ENCODE peak calls at places on chromosomes 4 and X, in ten cellular contexts. One of them, this sample, is unnamed.

GRCh38 chr4:142901166-142901662 is 55.1 kb upstream of the INPP4B start:
- DNase-seq in left lung: no peak
- DNase-seq in mesenteric fat pad: no peak
- DNase-seq in neural crest cell: no peak
- DNase-seq in HT1080: peak; percentile 62
- DNase-seq in fibroblast of pulmonary artery: no peak
- DNase-seq in A549: no peak
- DNase-seq in stimulated activated CD4-positive, alpha-beta T cell treated with anti-CD3 and anti-CD28 coated beads, TNF-alpha, amount 100 ng/mL, for 48 hours: no peak
- DNase-seq in IMR-90: peak; percentile 43
- DNase-seq in activated CD4-positive, alpha-beta T cell treated with anti-CD3 and anti-CD28 coated beads for 1 hour: no peak
- DNase-seq in this sample: peak; percentile 52

GRCh38 chr4:159547645-159548308 is 444.9 kb downstream of the RAPGEF2 start:
- DNase-seq in left lung: no peak
- DNase-seq in mesenteric fat pad: no peak
- DNase-seq in neural crest cell: no peak
- DNase-seq in HT1080: peak; percentile 61
- DNase-seq in fibroblast of pulmonary artery: peak; percentile 13
- DNase-seq in A549: no peak
- DNase-seq in stimulated activated CD4-positive, alpha-beta T cell treated with anti-CD3 and anti-CD28 coated beads, TNF-alpha, amount 100 ng/mL, for 48 hours: no peak
- DNase-seq in IMR-90: no peak
- DNase-seq in activated CD4-positive, alpha-beta T cell treated with anti-CD3 and anti-CD28 coated beads for 1 hour: no peak
- DNase-seq in this sample: peak; percentile 50

GRCh38 chr4:110622841-110623709 is at the start of gene PITX2:
- DNase-seq in left lung: peak; percentile 82
- DNase-seq in mesenteric fat pad: no peak
- DNase-seq in neural crest cell: peak; percentile 92
- DNase-seq in HT1080: peak; percentile 99
- DNase-seq in fibroblast of pulmonary artery: peak; percentile 93
- DNase-seq in A549: no peak
- DNase-seq in stimulated activated CD4-positive, alpha-beta T cell treated with anti-CD3 and anti-CD28 coated beads, TNF-alpha, amount 100 ng/mL, for 48 hours: peak; percentile 53
- DNase-seq in IMR-90: peak; percentile 95
- DNase-seq in activated CD4-positive, alpha-beta T cell treated with anti-CD3 and anti-CD28 coated beads for 1 hour: no peak
- DNase-seq in this sample: no peak

GRCh38 chr4:39528056-39528465 is 822 bp upstream of the UGDH start:
- DNase-seq in left lung: no peak
- DNase-seq in mesenteric fat pad: no peak
- DNase-seq in neural crest cell: no peak
- DNase-seq in HT1080: no peak
- DNase-seq in fibroblast of pulmonary artery: peak; percentile 75
- DNase-seq in A549: no peak
- DNase-seq in stimulated activated CD4-positive, alpha-beta T cell treated with anti-CD3 and anti-CD28 coated beads, TNF-alpha, amount 100 ng/mL, for 48 hours: no peak
- DNase-seq in IMR-90: peak; percentile 82
- DNase-seq in activated CD4-positive, alpha-beta T cell treated with anti-CD3 and anti-CD28 coated beads for 1 hour: no peak
- DNase-seq in this sample: peak; percentile 84

GRCh38 chr4:8274772-8275241 is 5.3 kb downstream of the HTRA3 start:
- DNase-seq in left lung: peak; percentile 79
- DNase-seq in mesenteric fat pad: no peak
- DNase-seq in neural crest cell: peak; percentile 30
- DNase-seq in HT1080: peak; percentile 33
- DNase-seq in fibroblast of pulmonary artery: peak; percentile 95
- DNase-seq in A549: no peak
- DNase-seq in stimulated activated CD4-positive, alpha-beta T cell treated with anti-CD3 and anti-CD28 coated beads, TNF-alpha, amount 100 ng/mL, for 48 hours: no peak
- DNase-seq in IMR-90: peak; percentile 93
- DNase-seq in activated CD4-positive, alpha-beta T cell treated with anti-CD3 and anti-CD28 coated beads for 1 hour: no peak
- DNase-seq in this sample: peak; percentile 61

GRCh38 chr4:158895797-158896442 is 127.1 kb downstream of the FNIP2 start:
- DNase-seq in left lung: no peak
- DNase-seq in mesenteric fat pad: no peak
- DNase-seq in neural crest cell: no peak
- DNase-seq in HT1080: no peak
- DNase-seq in fibroblast of pulmonary artery: peak; percentile 53
- DNase-seq in A549: peak; percentile 23
- DNase-seq in stimulated activated CD4-positive, alpha-beta T cell treated with anti-CD3 and anti-CD28 coated beads, TNF-alpha, amount 100 ng/mL, for 48 hours: no peak
- DNase-seq in IMR-90: peak; percentile 46
- DNase-seq in activated CD4-positive, alpha-beta T cell treated with anti-CD3 and anti-CD28 coated beads for 1 hour: no peak
- DNase-seq in this sample: peak; percentile 22

GRCh38 chr4:83115000-83115399 is 471 bp upstream of the PLAC8 start:
- DNase-seq in left lung: no peak
- DNase-seq in mesenteric fat pad: no peak
- DNase-seq in neural crest cell: no peak
- DNase-seq in HT1080: peak; percentile 25
- DNase-seq in fibroblast of pulmonary artery: peak; percentile 47
- DNase-seq in A549: no peak
- DNase-seq in stimulated activated CD4-positive, alpha-beta T cell treated with anti-CD3 and anti-CD28 coated beads, TNF-alpha, amount 100 ng/mL, for 48 hours: no peak
- DNase-seq in IMR-90: peak; percentile 59
- DNase-seq in activated CD4-positive, alpha-beta T cell treated with anti-CD3 and anti-CD28 coated beads for 1 hour: no peak
- DNase-seq in this sample: peak; percentile 67

GRCh38 chrX:96389314-96390048 is 295.2 kb upstream of the DIAPH2 start:
- DNase-seq in left lung: no peak
- DNase-seq in mesenteric fat pad: no peak
- DNase-seq in neural crest cell: no peak
- DNase-seq in HT1080: no peak
- DNase-seq in fibroblast of pulmonary artery: peak; percentile 42
- DNase-seq in A549: no peak
- DNase-seq in stimulated activated CD4-positive, alpha-beta T cell treated with anti-CD3 and anti-CD28 coated beads, TNF-alpha, amount 100 ng/mL, for 48 hours: no peak
- DNase-seq in IMR-90: peak; percentile 53
- DNase-seq in activated CD4-positive, alpha-beta T cell treated with anti-CD3 and anti-CD28 coated beads for 1 hour: no peak
- DNase-seq in this sample: no peak

GRCh38 chr4:25030283-25031076 is at the start of gene LGI2:
- DNase-seq in left lung: peak; percentile 80
- DNase-seq in mesenteric fat pad: no peak
- DNase-seq in neural crest cell: peak; percentile 34
- DNase-seq in HT1080: no peak
- DNase-seq in fibroblast of pulmonary artery: no peak
- DNase-seq in A549: no peak
- DNase-seq in stimulated activated CD4-positive, alpha-beta T cell treated with anti-CD3 and anti-CD28 coated beads, TNF-alpha, amount 100 ng/mL, for 48 hours: no peak
- DNase-seq in IMR-90: no peak
- DNase-seq in activated CD4-positive, alpha-beta T cell treated with anti-CD3 and anti-CD28 coated beads for 1 hour: no peak
- DNase-seq in this sample: no peak

GRCh38 chrX:13797512-13797911 is 19.4 kb downstream of the GPM6B start:
- DNase-seq in left lung: no peak
- DNase-seq in mesenteric fat pad: no peak
- DNase-seq in neural crest cell: no peak
- DNase-seq in HT1080: no peak
- DNase-seq in fibroblast of pulmonary artery: no peak
- DNase-seq in A549: no peak
- DNase-seq in stimulated activated CD4-positive, alpha-beta T cell treated with anti-CD3 and anti-CD28 coated beads, TNF-alpha, amount 100 ng/mL, for 48 hours: no peak
- DNase-seq in IMR-90: no peak
- DNase-seq in activated CD4-positive, alpha-beta T cell treated with anti-CD3 and anti-CD28 coated beads for 1 hour: no peak
- DNase-seq in this sample: no peak

GRCh38 chr4:26281876-26282275 is 38.9 kb upstream of the RBPJ start:
- DNase-seq in left lung: no peak
- DNase-seq in mesenteric fat pad: no peak
- DNase-seq in neural crest cell: no peak
- DNase-seq in HT1080: no peak
- DNase-seq in fibroblast of pulmonary artery: no peak
- DNase-seq in A549: no peak
- DNase-seq in stimulated activated CD4-positive, alpha-beta T cell treated with anti-CD3 and anti-CD28 coated beads, TNF-alpha, amount 100 ng/mL, for 48 hours: no peak
- DNase-seq in IMR-90: peak; percentile 83
- DNase-seq in activated CD4-positive, alpha-beta T cell treated with anti-CD3 and anti-CD28 coated beads for 1 hour: no peak
- DNase-seq in this sample: no peak

GRCh38 chr4:87442889-87443288 is 20.5 kb downstream of the NUDT9 start:
- DNase-seq in left lung: no peak
- DNase-seq in mesenteric fat pad: no peak
- DNase-seq in neural crest cell: no peak
- DNase-seq in HT1080: no peak
- DNase-seq in fibroblast of pulmonary artery: peak; percentile 24
- DNase-seq in A549: no peak
- DNase-seq in stimulated activated CD4-positive, alpha-beta T cell treated with anti-CD3 and anti-CD28 coated beads, TNF-alpha, amount 100 ng/mL, for 48 hours: no peak
- DNase-seq in IMR-90: peak; percentile 19
- DNase-seq in activated CD4-positive, alpha-beta T cell treated with anti-CD3 and anti-CD28 coated beads for 1 hour: no peak
- DNase-seq in this sample: peak; percentile 21

GRCh38 chr4:123345132-123345923 is 51.3 kb upstream of the SPRY1 start:
- DNase-seq in left lung: no peak
- DNase-seq in mesenteric fat pad: no peak
- DNase-seq in neural crest cell: no peak
- DNase-seq in HT1080: no peak
- DNase-seq in fibroblast of pulmonary artery: no peak
- DNase-seq in A549: no peak
- DNase-seq in stimulated activated CD4-positive, alpha-beta T cell treated with anti-CD3 and anti-CD28 coated beads, TNF-alpha, amount 100 ng/mL, for 48 hours: no peak
- DNase-seq in IMR-90: no peak
- DNase-seq in activated CD4-positive, alpha-beta T cell treated with anti-CD3 and anti-CD28 coated beads for 1 hour: no peak
- DNase-seq in this sample: no peak

GRCh38 chrX:121851033-121851432 is 803.6 kb downstream of the GLUD2 start:
- DNase-seq in left lung: no peak
- DNase-seq in mesenteric fat pad: no peak
- DNase-seq in neural crest cell: no peak
- DNase-seq in HT1080: no peak
- DNase-seq in fibroblast of pulmonary artery: peak; percentile 44
- DNase-seq in A549: no peak
- DNase-seq in stimulated activated CD4-positive, alpha-beta T cell treated with anti-CD3 and anti-CD28 coated beads, TNF-alpha, amount 100 ng/mL, for 48 hours: no peak
- DNase-seq in IMR-90: no peak
- DNase-seq in activated CD4-positive, alpha-beta T cell treated with anti-CD3 and anti-CD28 coated beads for 1 hour: no peak
- DNase-seq in this sample: peak; percentile 12

GRCh38 chr4:31701256-31701655 is 981.1 kb downstream of the PCDH7 start:
- DNase-seq in left lung: peak; percentile 30
- DNase-seq in mesenteric fat pad: no peak
- DNase-seq in neural crest cell: no peak
- DNase-seq in HT1080: no peak
- DNase-seq in fibroblast of pulmonary artery: no peak
- DNase-seq in A549: no peak
- DNase-seq in stimulated activated CD4-positive, alpha-beta T cell treated with anti-CD3 and anti-CD28 coated beads, TNF-alpha, amount 100 ng/mL, for 48 hours: no peak
- DNase-seq in IMR-90: no peak
- DNase-seq in activated CD4-positive, alpha-beta T cell treated with anti-CD3 and anti-CD28 coated beads for 1 hour: no peak
- DNase-seq in this sample: no peak

GRCh38 chrX:150414228-150414627 is 51.1 kb downstream of the MAMLD1 start:
- DNase-seq in left lung: no peak
- DNase-seq in mesenteric fat pad: no peak
- DNase-seq in neural crest cell: no peak
- DNase-seq in HT1080: no peak
- DNase-seq in fibroblast of pulmonary artery: no peak
- DNase-seq in A549: no peak
- DNase-seq in stimulated activated CD4-positive, alpha-beta T cell treated with anti-CD3 and anti-CD28 coated beads, TNF-alpha, amount 100 ng/mL, for 48 hours: no peak
- DNase-seq in IMR-90: no peak
- DNase-seq in activated CD4-positive, alpha-beta T cell treated with anti-CD3 and anti-CD28 coated beads for 1 hour: no peak
- DNase-seq in this sample: no peak

GRCh38 chr4:4377191-4377590 is 9.7 kb upstream of the NSG1 start:
- DNase-seq in left lung: no peak
- DNase-seq in mesenteric fat pad: no peak
- DNase-seq in neural crest cell: no peak
- DNase-seq in HT1080: no peak
- DNase-seq in fibroblast of pulmonary artery: no peak
- DNase-seq in A549: no peak
- DNase-seq in stimulated activated CD4-positive, alpha-beta T cell treated with anti-CD3 and anti-CD28 coated beads, TNF-alpha, amount 100 ng/mL, for 48 hours: no peak
- DNase-seq in IMR-90: no peak
- DNase-seq in activated CD4-positive, alpha-beta T cell treated with anti-CD3 and anti-CD28 coated beads for 1 hour: no peak
- DNase-seq in this sample: no peak

GRCh38 chr4:8409271-8410065 is 31.1 kb downstream of the ACOX3 start:
- DNase-seq in left lung: no peak
- DNase-seq in mesenteric fat pad: no peak
- DNase-seq in neural crest cell: no peak
- DNase-seq in HT1080: peak; percentile 30
- DNase-seq in fibroblast of pulmonary artery: peak; percentile 18
- DNase-seq in A549: peak; percentile 42
- DNase-seq in stimulated activated CD4-positive, alpha-beta T cell treated with anti-CD3 and anti-CD28 coated beads, TNF-alpha, amount 100 ng/mL, for 48 hours: no peak
- DNase-seq in IMR-90: no peak
- DNase-seq in activated CD4-positive, alpha-beta T cell treated with anti-CD3 and anti-CD28 coated beads for 1 hour: no peak
- DNase-seq in this sample: no peak

GRCh38 chr4:29046166-29046565 is 1674.0 kb upstream of the PCDH7 start:
- DNase-seq in left lung: no peak
- DNase-seq in mesenteric fat pad: no peak
- DNase-seq in neural crest cell: no peak
- DNase-seq in HT1080: peak; percentile 5
- DNase-seq in fibroblast of pulmonary artery: peak; percentile 58
- DNase-seq in A549: no peak
- DNase-seq in stimulated activated CD4-positive, alpha-beta T cell treated with anti-CD3 and anti-CD28 coated beads, TNF-alpha, amount 100 ng/mL, for 48 hours: no peak
- DNase-seq in IMR-90: peak; percentile 92
- DNase-seq in activated CD4-positive, alpha-beta T cell treated with anti-CD3 and anti-CD28 coated beads for 1 hour: no peak
- DNase-seq in this sample: no peak

GRCh38 chr4:148984951-148985350 is 542.7 kb upstream of the NR3C2 start:
- DNase-seq in left lung: peak; percentile 32
- DNase-seq in mesenteric fat pad: no peak
- DNase-seq in neural crest cell: no peak
- DNase-seq in HT1080: no peak
- DNase-seq in fibroblast of pulmonary artery: no peak
- DNase-seq in A549: no peak
- DNase-seq in stimulated activated CD4-positive, alpha-beta T cell treated with anti-CD3 and anti-CD28 coated beads, TNF-alpha, amount 100 ng/mL, for 48 hours: no peak
- DNase-seq in IMR-90: no peak
- DNase-seq in activated CD4-positive, alpha-beta T cell treated with anti-CD3 and anti-CD28 coated beads for 1 hour: no peak
- DNase-seq in this sample: no peak

GRCh38 chr4:20386001-20386740 is 134.5 kb downstream of the SLIT2 start:
- DNase-seq in left lung: no peak
- DNase-seq in mesenteric fat pad: no peak
- DNase-seq in neural crest cell: no peak
- DNase-seq in HT1080: no peak
- DNase-seq in fibroblast of pulmonary artery: no peak
- DNase-seq in A549: no peak
- DNase-seq in stimulated activated CD4-positive, alpha-beta T cell treated with anti-CD3 and anti-CD28 coated beads, TNF-alpha, amount 100 ng/mL, for 48 hours: no peak
- DNase-seq in IMR-90: no peak
- DNase-seq in activated CD4-positive, alpha-beta T cell treated with anti-CD3 and anti-CD28 coated beads for 1 hour: no peak
- DNase-seq in this sample: no peak

GRCh38 chrX:2631743-2632532 is 59.2 kb upstream of the CD99 start:
- DNase-seq in left lung: no peak
- DNase-seq in mesenteric fat pad: no peak
- DNase-seq in neural crest cell: no peak
- DNase-seq in HT1080: no peak
- DNase-seq in fibroblast of pulmonary artery: no peak
- DNase-seq in A549: no peak
- DNase-seq in stimulated activated CD4-positive, alpha-beta T cell treated with anti-CD3 and anti-CD28 coated beads, TNF-alpha, amount 100 ng/mL, for 48 hours: no peak
- DNase-seq in IMR-90: no peak
- DNase-seq in activated CD4-positive, alpha-beta T cell treated with anti-CD3 and anti-CD28 coated beads for 1 hour: no peak
- DNase-seq in this sample: no peak

GRCh38 chrX:78046362-78046761 is 57.7 kb upstream of the PGK1 start:
- DNase-seq in left lung: no peak
- DNase-seq in mesenteric fat pad: no peak
- DNase-seq in neural crest cell: no peak
- DNase-seq in HT1080: no peak
- DNase-seq in fibroblast of pulmonary artery: no peak
- DNase-seq in A549: no peak
- DNase-seq in stimulated activated CD4-positive, alpha-beta T cell treated with anti-CD3 and anti-CD28 coated beads, TNF-alpha, amount 100 ng/mL, for 48 hours: no peak
- DNase-seq in IMR-90: no peak
- DNase-seq in activated CD4-positive, alpha-beta T cell treated with anti-CD3 and anti-CD28 coated beads for 1 hour: no peak
- DNase-seq in this sample: no peak

GRCh38 chrX:77788050-77788449 is 2.0 kb upstream of the ATRX start:
- DNase-seq in left lung: no peak
- DNase-seq in mesenteric fat pad: no peak
- DNase-seq in neural crest cell: no peak
- DNase-seq in HT1080: peak; percentile 16
- DNase-seq in fibroblast of pulmonary artery: no peak
- DNase-seq in A549: peak; percentile 88
- DNase-seq in stimulated activated CD4-positive, alpha-beta T cell treated with anti-CD3 and anti-CD28 coated beads, TNF-alpha, amount 100 ng/mL, for 48 hours: no peak
- DNase-seq in IMR-90: peak; percentile 14
- DNase-seq in activated CD4-positive, alpha-beta T cell treated with anti-CD3 and anti-CD28 coated beads for 1 hour: no peak
- DNase-seq in this sample: peak; percentile 59

GRCh38 chrX:134721766-134722532 is 63.7 kb upstream of the PLAC1 start:
- DNase-seq in left lung: no peak
- DNase-seq in mesenteric fat pad: no peak
- DNase-seq in neural crest cell: no peak
- DNase-seq in HT1080: peak; percentile 7
- DNase-seq in fibroblast of pulmonary artery: peak; percentile 48
- DNase-seq in A549: no peak
- DNase-seq in stimulated activated CD4-positive, alpha-beta T cell treated with anti-CD3 and anti-CD28 coated beads, TNF-alpha, amount 100 ng/mL, for 48 hours: no peak
- DNase-seq in IMR-90: no peak
- DNase-seq in activated CD4-positive, alpha-beta T cell treated with anti-CD3 and anti-CD28 coated beads for 1 hour: no peak
- DNase-seq in this sample: peak; percentile 32

GRCh38 chr4:99473131-99473530 is 37.7 kb upstream of the C4orf17 start:
- DNase-seq in left lung: no peak
- DNase-seq in mesenteric fat pad: no peak
- DNase-seq in neural crest cell: no peak
- DNase-seq in HT1080: peak; percentile 36
- DNase-seq in fibroblast of pulmonary artery: peak; percentile 9
- DNase-seq in A549: no peak
- DNase-seq in stimulated activated CD4-positive, alpha-beta T cell treated with anti-CD3 and anti-CD28 coated beads, TNF-alpha, amount 100 ng/mL, for 48 hours: no peak
- DNase-seq in IMR-90: peak; percentile 11
- DNase-seq in activated CD4-positive, alpha-beta T cell treated with anti-CD3 and anti-CD28 coated beads for 1 hour: no peak
- DNase-seq in this sample: peak; percentile 26

GRCh38 chrX:56120242-56120641 is 111.9 kb upstream of the KLF8 start:
- DNase-seq in left lung: no peak
- DNase-seq in mesenteric fat pad: no peak
- DNase-seq in neural crest cell: no peak
- DNase-seq in HT1080: no peak
- DNase-seq in fibroblast of pulmonary artery: no peak
- DNase-seq in A549: no peak
- DNase-seq in stimulated activated CD4-positive, alpha-beta T cell treated with anti-CD3 and anti-CD28 coated beads, TNF-alpha, amount 100 ng/mL, for 48 hours: no peak
- DNase-seq in IMR-90: no peak
- DNase-seq in activated CD4-positive, alpha-beta T cell treated with anti-CD3 and anti-CD28 coated beads for 1 hour: no peak
- DNase-seq in this sample: no peak

GRCh38 chrX:19666950-19667349 is 151.6 kb upstream of the MAP3K15 start:
- DNase-seq in left lung: no peak
- DNase-seq in mesenteric fat pad: no peak
- DNase-seq in neural crest cell: no peak
- DNase-seq in HT1080: no peak
- DNase-seq in fibroblast of pulmonary artery: no peak
- DNase-seq in A549: no peak
- DNase-seq in stimulated activated CD4-positive, alpha-beta T cell treated with anti-CD3 and anti-CD28 coated beads, TNF-alpha, amount 100 ng/mL, for 48 hours: no peak
- DNase-seq in IMR-90: no peak
- DNase-seq in activated CD4-positive, alpha-beta T cell treated with anti-CD3 and anti-CD28 coated beads for 1 hour: no peak
- DNase-seq in this sample: no peak

This sample was measured in M059J.